ENCODE peak calls at places on chromosomes 11 and 22, in six cellular contexts. A, L, D, G, E and J are unnamed samples.

GRCh38 chr11:95505927-95506426 is 275.0 kb upstream of the SESN3 start:
- DNase-seq in A (no peak), L (no peak), D (no peak), G (no peak), E (no peak), J (peak; percentile 57)

GRCh38 chr22:35749808-35750207 is 32.1 kb downstream of the APOL5 start:
- DNase-seq in A (no peak), L (no peak), D (peak; percentile 86), G (no peak), E (no peak), J (no peak)

GRCh38 chr22:44532466-44533025 is 34.5 kb upstream of the RTL6 start:
- DNase-seq in A (no peak), L (no peak), D (no peak), G (no peak), E (no peak), J (no peak)

GRCh38 chr11:130760515-130761125 is 155.7 kb downstream of the SNX19 start:
- DNase-seq in A (no peak), L (no peak), D (no peak), G (no peak), E (no peak), J (no peak)

GRCh38 chr11:11553595-11553994 is 68.2 kb downstream of the GALNT18 start:
- DNase-seq in A (no peak), L (no peak), D (peak; percentile 5), G (no peak), E (no peak), J (no peak)

GRCh38 chr11:128720522-128720985 is 26.7 kb downstream of the FLI1 start:
- DNase-seq in A (no peak), L (no peak), D (peak; percentile 89), G (no peak), E (no peak), J (peak; percentile 47)

GRCh38 chr11:102470257-102470656 is 17.7 kb upstream of the TMEM123 start:
- DNase-seq in A (no peak), L (no peak), D (no peak), G (peak; percentile 13), E (no peak), J (no peak)

GRCh38 chr11:14774738-14775137 is 117.3 kb downstream of the CYP2R1 start:
- DNase-seq in A (no peak), L (no peak), D (no peak), G (no peak), E (no peak), J (no peak)

GRCh38 chr11:121446752-121447156 is 5.4 kb upstream of the SORL1 start:
- DNase-seq in A (no peak), L (no peak), D (peak; percentile 64), G (no peak), E (no peak), J (peak; percentile 17)

GRCh38 chr11:123034587-123034986 is 27.3 kb downstream of the HSPA8 start:
- DNase-seq in A (no peak), L (no peak), D (no peak), G (no peak), E (no peak), J (no peak)

GRCh38 chr22:32199961-32200360 is 4.9 kb downstream of the RFPL2 start:
- DNase-seq in A (no peak), L (no peak), D (no peak), G (no peak), E (no peak), J (no peak)

GRCh38 chr11:75585271-75585670 is 23.2 kb downstream of the SERPINH1 start:
- DNase-seq in A (no peak), L (no peak), D (no peak), G (no peak), E (no peak), J (no peak)

GRCh38 chr11:76007179-76007578 is 192.2 kb downstream of the UVRAG start:
- DNase-seq in A (no peak), L (no peak), D (no peak), G (no peak), E (no peak), J (no peak)

GRCh38 chr11:74849525-74850391 is 99.1 kb downstream of the XRRA1 start:
- DNase-seq in A (no peak), L (no peak), D (no peak), G (no peak), E (no peak), J (peak; percentile 50)

GRCh38 chr11:41983458-41983857 is 524.0 kb upstream of the LRRC4C start:
- DNase-seq in A (no peak), L (no peak), D (no peak), G (no peak), E (no peak), J (peak; percentile 4)

GRCh38 chr22:30217698-30218565 is 28.6 kb downstream of the LIF start:
- DNase-seq in A (no peak), L (no peak), D (no peak), G (no peak), E (no peak), J (no peak)

GRCh38 chr11:340539-341512 is 20.2 kb upstream of the IFITM3 start:
- DNase-seq in A (no peak), L (no peak), D (no peak), G (no peak), E (no peak), J (no peak)

GRCh38 chr11:126636911-126637799 is 281.7 kb downstream of the ST3GAL4 start:
- DNase-seq in A (no peak), L (no peak), D (no peak), G (no peak), E (no peak), J (peak; percentile 26)

GRCh38 chr11:103659138-103659734 is 377.2 kb upstream of the DDI1 start:
- DNase-seq in A (no peak), L (no peak), D (no peak), G (no peak), E (no peak), J (no peak)

GRCh38 chr11:62856333-62856910 is 17.0 kb upstream of the WDR74 start:
- DNase-seq in A (no peak), L (no peak), D (peak; percentile 47), G (no peak), E (no peak), J (peak; percentile 23)

GRCh38 chr11:699753-700152 is 4.1 kb downstream of the TMEM80 start:
- DNase-seq in A (no peak), L (no peak), D (no peak), G (no peak), E (no peak), J (no peak)

GRCh38 chr22:37848587-37849088 is 581 bp upstream of the EIF3L start:
- DNase-seq in A (peak; percentile 2), L (no peak), D (peak; percentile 34), G (no peak), E (no peak), J (peak; percentile 48)

GRCh38 chr11:86041975-86042378 is 26.9 kb downstream of the PICALM start:
- DNase-seq in A (peak; percentile 40), L (peak; percentile 76), D (peak; percentile 88), G (peak; percentile 20), E (peak; percentile 88), J (peak; percentile 96)

GRCh38 chr11:57402188-57403066 is 12.0 kb upstream of the PRG2 start:
- DNase-seq in A (no peak), L (no peak), D (no peak), G (no peak), E (no peak), J (no peak)

GRCh38 chr11:75637998-75638397 is 30.8 kb downstream of the MAP6 start:
- DNase-seq in A (no peak), L (no peak), D (no peak), G (no peak), E (no peak), J (no peak)

GRCh38 chr11:95556342-95557151 is 233.0 kb downstream of the FAM76B start:
- DNase-seq in A (peak; percentile 19), L (no peak), D (peak; percentile 88), G (no peak), E (peak; percentile 78), J (peak; percentile 43)

GRCh38 chr22:37044634-37045625 is 6.6 kb upstream of the KCTD17 start:
- DNase-seq in A (no peak), L (no peak), D (no peak), G (no peak), E (no peak), J (no peak)

GRCh38 chr11:70871881-70872280 is 380.5 kb downstream of the SHANK2 start:
- DNase-seq in A (no peak), L (peak; percentile 59), D (no peak), G (no peak), E (no peak), J (no peak)

GRCh38 chr22:32717337-32718240 is 83.9 kb upstream of the TIMP3 start:
- DNase-seq in A (no peak), L (no peak), D (no peak), G (no peak), E (no peak), J (peak; percentile 23)

GRCh38 chr11:28347351-28347750 is 239.2 kb downstream of the METTL15 start:
- DNase-seq in A (no peak), L (no peak), D (no peak), G (no peak), E (no peak), J (no peak)

GRCh38 chr22:29310863-29311339 is 4.5 kb downstream of the GAS2L1 start:
- DNase-seq in A (peak; percentile 41), L (peak; percentile 98), D (peak; percentile 56), G (peak; percentile 14), E (peak; percentile 98), J (peak; percentile 98)

GRCh38 chr11:129743029-129743846 is 72.4 kb upstream of the TMEM45B start:
- DNase-seq in A (no peak), L (no peak), D (no peak), G (no peak), E (no peak), J (no peak)

GRCh38 chr11:44627911-44628729 is 62.7 kb downstream of the CD82 start:
- DNase-seq in A (no peak), L (peak; percentile 79), D (peak; percentile 73), G (no peak), E (peak; percentile 78), J (peak; percentile 43)

GRCh38 chr11:31560842-31561476 is 51.4 kb downstream of the ELP4 start:
- DNase-seq in A (no peak), L (no peak), D (no peak), G (no peak), E (no peak), J (no peak)

GRCh38 chr11:119723243-119723951 is 5.6 kb downstream of the NECTIN1 start:
- DNase-seq in A (no peak), L (no peak), D (no peak), G (no peak), E (no peak), J (no peak)

GRCh38 chr11:119218141-119218878 is 12.2 kb downstream of the CBL start:
- DNase-seq in A (no peak), L (no peak), D (no peak), G (no peak), E (no peak), J (peak; percentile 82)

GRCh38 chr11:105432241-105432995 is 177.5 kb upstream of the GRIA4 start:
- DNase-seq in A (no peak), L (no peak), D (no peak), G (no peak), E (no peak), J (no peak)

GRCh38 chr22:17580461-17581031 is 17.2 kb downstream of the SLC25A18 start:
- DNase-seq in A (no peak), L (no peak), D (no peak), G (no peak), E (no peak), J (no peak)

GRCh38 chr22:29798318-29798717 is 31.1 kb downstream of the UQCR10 start:
- DNase-seq in A (no peak), L (no peak), D (peak; percentile 68), G (no peak), E (no peak), J (peak; percentile 9)

GRCh38 chr11:55966391-55966790 is 3.4 kb downstream of the OR10AG1 start:
- DNase-seq in A (no peak), L (no peak), D (no peak), G (no peak), E (no peak), J (no peak)